ENCODE peak calls at places on chromosomes 5 and 9, in four cellular contexts. One of them, this sample, is unnamed.

GRCh38 chr5:5141625-5142527 is 1.7 kb downstream of the ADAMTS16 start:
- DNase-seq in HCT116: peak
- DNase-seq in brain microvascular endothelial cell: peak
- DNase-seq in mammary epithelial cell: peak
- DNase-seq in this sample: peak

GRCh38 chr5:135831439-135832262 is 2.8 kb upstream of the SLC25A48 start:
- DNase-seq in brain microvascular endothelial cell: no peak
- DNase-seq in mammary epithelial cell: no peak
- DNase-seq in HCT116: no peak
- DNase-seq in this sample: no peak

GRCh38 chr9:127189628-127190027 is 67.2 kb upstream of the ANGPTL2 start:
- DNase-seq in mammary epithelial cell: no peak
- DNase-seq in brain microvascular endothelial cell: no peak
- DNase-seq in HCT116: no peak
- DNase-seq in this sample: no peak

GRCh38 chr5:172380992-172381643 is 73.2 kb downstream of the SH3PXD2B start:
- DNase-seq in mammary epithelial cell: no peak
- DNase-seq in brain microvascular endothelial cell: no peak
- DNase-seq in HCT116: no peak
- DNase-seq in this sample: peak

GRCh38 chr5:82147860-82148573 is 130.1 kb downstream of the RPS23 start:
- DNase-seq in brain microvascular endothelial cell: peak
- DNase-seq in HCT116: no peak
- DNase-seq in mammary epithelial cell: peak
- DNase-seq in this sample: no peak

GRCh38 chr5:171738501-171738900 is 47.1 kb upstream of the SMIM23 start:
- DNase-seq in mammary epithelial cell: no peak
- DNase-seq in brain microvascular endothelial cell: no peak
- DNase-seq in HCT116: no peak
- DNase-seq in this sample: no peak

GRCh38 chr5:115838885-115839518 is 2.4 kb downstream of the ATG12 start:
- DNase-seq in brain microvascular endothelial cell: no peak
- DNase-seq in mammary epithelial cell: peak
- DNase-seq in HCT116: no peak
- DNase-seq in this sample: no peak

GRCh38 chr9:14560194-14560593 is 133.0 kb downstream of the ZDHHC21 start:
- DNase-seq in HCT116: no peak
- DNase-seq in brain microvascular endothelial cell: no peak
- DNase-seq in mammary epithelial cell: no peak
- DNase-seq in this sample: no peak

GRCh38 chr5:36897616-36898015 is 21.0 kb downstream of the NIPBL start:
- DNase-seq in mammary epithelial cell: no peak
- DNase-seq in brain microvascular endothelial cell: no peak
- DNase-seq in HCT116: no peak
- DNase-seq in this sample: no peak

GRCh38 chr5:120152472-120152871 is 311.6 kb upstream of the PRR16 start:
- DNase-seq in HCT116: no peak
- DNase-seq in brain microvascular endothelial cell: peak
- DNase-seq in mammary epithelial cell: peak
- DNase-seq in this sample: peak

GRCh38 chr5:58462154-58462553 is 2.3 kb upstream of the PLK2 start:
- DNase-seq in brain microvascular endothelial cell: no peak
- DNase-seq in mammary epithelial cell: peak
- DNase-seq in HCT116: peak
- DNase-seq in this sample: no peak

GRCh38 chr5:173714551-173715428 is 98.3 kb upstream of the BOD1 start:
- DNase-seq in HCT116: no peak
- DNase-seq in brain microvascular endothelial cell: peak
- DNase-seq in mammary epithelial cell: peak
- DNase-seq in this sample: peak

GRCh38 chr5:88708682-88709398 is 174.1 kb downstream of the MEF2C start:
- DNase-seq in mammary epithelial cell: no peak
- DNase-seq in HCT116: no peak
- DNase-seq in brain microvascular endothelial cell: no peak
- DNase-seq in this sample: no peak

GRCh38 chr9:98317134-98317857 is 61.8 kb upstream of the TBC1D2 start:
- DNase-seq in brain microvascular endothelial cell: peak
- DNase-seq in mammary epithelial cell: no peak
- DNase-seq in HCT116: no peak
- DNase-seq in this sample: no peak

GRCh38 chr5:175379867-175380266 is 64.1 kb downstream of the DRD1 start:
- DNase-seq in mammary epithelial cell: no peak
- DNase-seq in HCT116: no peak
- DNase-seq in brain microvascular endothelial cell: no peak
- DNase-seq in this sample: no peak

GRCh38 chr9:126986506-126986951 is 71.9 kb downstream of the RALGPS1 start:
- DNase-seq in mammary epithelial cell: peak
- DNase-seq in HCT116: peak
- DNase-seq in brain microvascular endothelial cell: no peak
- DNase-seq in this sample: no peak

GRCh38 chr5:40841068-40841805 is at the start of gene CARD6:
- DNase-seq in brain microvascular endothelial cell: no peak
- DNase-seq in HCT116: no peak
- DNase-seq in mammary epithelial cell: no peak
- DNase-seq in this sample: no peak

GRCh38 chr9:86946712-86947145 is 577 bp downstream of the GAS1 start:
- DNase-seq in mammary epithelial cell: no peak
- DNase-seq in HCT116: no peak
- DNase-seq in brain microvascular endothelial cell: peak
- DNase-seq in this sample: no peak

GRCh38 chr9:128782669-128783068 is 4.4 kb upstream of the TBC1D13 start:
- DNase-seq in mammary epithelial cell: no peak
- DNase-seq in brain microvascular endothelial cell: no peak
- DNase-seq in HCT116: no peak
- DNase-seq in this sample: no peak

GRCh38 chr9:70415476-70415875 is 1.0 kb upstream of the KLF9 start:
- DNase-seq in HCT116: no peak
- DNase-seq in mammary epithelial cell: no peak
- DNase-seq in brain microvascular endothelial cell: no peak
- DNase-seq in this sample: no peak

GRCh38 chr5:98513378-98513777 is 260.1 kb upstream of the RGMB start:
- DNase-seq in HCT116: no peak
- DNase-seq in mammary epithelial cell: no peak
- DNase-seq in brain microvascular endothelial cell: no peak
- DNase-seq in this sample: no peak

GRCh38 chr5:76990899-76991475 is 38.1 kb downstream of the CRHBP start:
- DNase-seq in mammary epithelial cell: no peak
- DNase-seq in HCT116: no peak
- DNase-seq in brain microvascular endothelial cell: peak
- DNase-seq in this sample: no peak

GRCh38 chr9:34408173-34408572 is 31.5 kb upstream of the MYORG start:
- DNase-seq in mammary epithelial cell: no peak
- DNase-seq in brain microvascular endothelial cell: no peak
- DNase-seq in HCT116: no peak
- DNase-seq in this sample: no peak

GRCh38 chr5:95959964-95960801 is 1.5 kb downstream of the ELL2 start:
- DNase-seq in HCT116: no peak
- DNase-seq in mammary epithelial cell: peak
- DNase-seq in brain microvascular endothelial cell: peak
- DNase-seq in this sample: no peak

GRCh38 chr5:115815693-115816225 is 700 bp downstream of the CDO1 start:
- DNase-seq in brain microvascular endothelial cell: no peak
- DNase-seq in HCT116: no peak
- DNase-seq in mammary epithelial cell: no peak
- DNase-seq in this sample: no peak

GRCh38 chr9:79695531-79696218 is 123.9 kb downstream of the TLE4 start:
- DNase-seq in brain microvascular endothelial cell: no peak
- DNase-seq in HCT116: no peak
- DNase-seq in mammary epithelial cell: no peak
- DNase-seq in this sample: no peak

GRCh38 chr5:160175438-160176218 is 53.7 kb upstream of the FABP6 start:
- DNase-seq in brain microvascular endothelial cell: no peak
- DNase-seq in mammary epithelial cell: no peak
- DNase-seq in HCT116: no peak
- DNase-seq in this sample: no peak

GRCh38 chr5:59722875-59723274 is 170.7 kb downstream of the PDE4D start:
- DNase-seq in mammary epithelial cell: peak
- DNase-seq in HCT116: no peak
- DNase-seq in brain microvascular endothelial cell: no peak
- DNase-seq in this sample: no peak

GRCh38 chr9:126955806-126956205 is 41.2 kb downstream of the RALGPS1 start:
- DNase-seq in mammary epithelial cell: no peak
- DNase-seq in HCT116: no peak
- DNase-seq in brain microvascular endothelial cell: no peak
- DNase-seq in this sample: no peak

GRCh38 chr9:129712595-129713524 is 40.0 kb downstream of the PTGES start:
- DNase-seq in brain microvascular endothelial cell: peak
- DNase-seq in mammary epithelial cell: no peak
- DNase-seq in HCT116: no peak
- DNase-seq in this sample: no peak

GRCh38 chr5:42057254-42057690 is 132.2 kb downstream of the FBXO4 start:
- DNase-seq in HCT116: peak
- DNase-seq in mammary epithelial cell: peak
- DNase-seq in brain microvascular endothelial cell: peak
- DNase-seq in this sample: peak

GRCh38 chr5:134411546-134412266 is at the start of gene CDKN2AIPNL:
- DNase-seq in mammary epithelial cell: peak
- DNase-seq in HCT116: peak
- DNase-seq in brain microvascular endothelial cell: peak
- DNase-seq in this sample: peak

GRCh38 chr5:134413046-134413445 is 1.4 kb upstream of the CDKN2AIPNL start:
- DNase-seq in HCT116: no peak
- DNase-seq in mammary epithelial cell: no peak
- DNase-seq in brain microvascular endothelial cell: no peak
- DNase-seq in this sample: no peak

GRCh38 chr5:134411228-134411545 is 494 bp downstream of the CDKN2AIPNL start:
- DNase-seq in HCT116: no peak
- DNase-seq in brain microvascular endothelial cell: no peak
- DNase-seq in mammary epithelial cell: no peak
- DNase-seq in this sample: no peak

GRCh38 chr5:134409321-134409720 is 2.4 kb downstream of the CDKN2AIPNL start:
- DNase-seq in mammary epithelial cell: peak
- DNase-seq in HCT116: no peak
- DNase-seq in brain microvascular endothelial cell: no peak
- DNase-seq in this sample: no peak

GRCh38 chr5:134410822-134411221 is 859 bp downstream of the CDKN2AIPNL start:
- DNase-seq in HCT116: no peak
- DNase-seq in mammary epithelial cell: no peak
- DNase-seq in brain microvascular endothelial cell: no peak
- DNase-seq in this sample: no peak
- H3K4me3 ChIP-seq in HCT116: peak
- H3K4me3 ChIP-seq in mammary epithelial cell: peak
- H3K4me3 ChIP-seq in brain microvascular endothelial cell: peak
- H3K4me3 ChIP-seq in this sample: peak

GRCh38 chr5:151684690-151685361 is 1.9 kb downstream of the SPARC start:
- DNase-seq in brain microvascular endothelial cell: peak
- DNase-seq in mammary epithelial cell: peak
- DNase-seq in HCT116: no peak
- DNase-seq in this sample: peak
- H3K4me3 ChIP-seq in brain microvascular endothelial cell: peak
- H3K4me3 ChIP-seq in mammary epithelial cell: peak
- H3K4me3 ChIP-seq in HCT116: no peak
- H3K4me3 ChIP-seq in this sample: peak

DNA sequence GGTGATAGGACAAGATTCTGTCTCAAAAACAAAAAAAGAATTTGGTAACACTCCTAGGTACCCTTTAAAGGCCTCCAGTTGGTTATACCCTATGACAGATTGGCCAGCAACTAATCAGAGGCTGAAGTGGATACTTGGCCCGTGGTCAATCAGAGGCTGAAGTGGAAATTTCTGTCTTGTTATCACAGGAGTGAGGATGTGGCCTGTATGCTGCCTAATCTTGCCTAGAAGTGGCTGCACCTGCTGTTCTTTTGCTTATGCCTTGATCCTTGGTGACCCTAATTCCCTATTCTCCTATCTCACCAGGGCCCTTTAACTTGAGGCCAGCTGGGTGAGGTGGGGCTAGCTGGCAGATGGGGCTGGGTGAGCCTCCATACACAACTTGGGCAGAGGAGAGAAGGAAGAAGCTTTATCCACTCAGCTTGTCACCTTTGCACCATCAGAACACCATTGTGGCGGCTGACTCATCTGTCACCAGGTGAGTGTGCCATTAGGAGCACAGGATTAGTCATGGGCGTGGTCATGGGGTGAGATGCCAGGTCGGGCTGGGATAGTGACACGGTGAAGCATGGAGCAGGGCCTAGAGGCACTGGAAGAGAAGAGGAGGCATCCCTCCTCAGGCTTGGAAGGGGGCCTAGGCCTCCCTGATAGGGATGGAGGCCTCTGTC is 41.5 kb downstream of the SAR1B start:
- DNase-seq in HCT116: peak
- DNase-seq in brain microvascular endothelial cell: no peak
- DNase-seq in mammary epithelial cell: peak
- DNase-seq in this sample: no peak
- H3K4me3 ChIP-seq in HCT116: no peak
- H3K4me3 ChIP-seq in brain microvascular endothelial cell: no peak
- H3K4me3 ChIP-seq in mammary epithelial cell: no peak
- H3K4me3 ChIP-seq in this sample: no peak

GRCh38 chr5:180623411-180623834 is 26.0 kb downstream of the FLT4 start:
- DNase-seq in HCT116: no peak
- DNase-seq in mammary epithelial cell: no peak
- DNase-seq in brain microvascular endothelial cell: no peak
- DNase-seq in this sample: no peak

GRCh38 chr5:180624630-180625029 is 24.8 kb downstream of the FLT4 start:
- DNase-seq in HCT116: no peak
- DNase-seq in brain microvascular endothelial cell: no peak
- DNase-seq in mammary epithelial cell: no peak
- DNase-seq in this sample: no peak

GRCh38 chr5:180621311-180621710 is 28.1 kb downstream of the FLT4 start:
- DNase-seq in brain microvascular endothelial cell: no peak
- DNase-seq in mammary epithelial cell: no peak
- DNase-seq in HCT116: no peak
- DNase-seq in this sample: no peak

GRCh38 chr5:180623844-180624243 is 25.6 kb downstream of the FLT4 start:
- DNase-seq in mammary epithelial cell: no peak
- DNase-seq in brain microvascular endothelial cell: no peak
- DNase-seq in HCT116: no peak
- DNase-seq in this sample: no peak

DNA sequence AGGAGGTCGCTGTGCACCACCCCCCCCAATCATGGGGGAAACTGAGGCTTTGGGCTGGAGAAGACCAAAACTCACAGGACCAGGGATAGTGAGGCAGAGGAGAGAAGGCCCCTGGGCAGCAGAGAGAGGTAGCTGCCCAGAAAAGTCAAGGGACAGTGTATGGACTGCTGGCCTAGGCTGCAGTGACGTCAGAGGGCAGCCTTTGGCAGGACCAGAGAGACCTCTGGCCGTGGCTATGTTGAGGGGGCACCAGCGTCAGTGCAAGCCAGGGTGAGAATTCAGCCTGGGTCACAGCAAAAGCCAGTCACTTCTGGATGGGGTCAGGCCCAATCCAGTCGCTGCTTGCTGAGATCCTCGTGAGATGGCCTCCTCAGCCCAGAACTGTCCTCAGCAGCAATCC is 26.5 kb downstream of the FLT4 start:
- DNase-seq in brain microvascular endothelial cell: no peak
- DNase-seq in HCT116: no peak
- DNase-seq in mammary epithelial cell: no peak
- DNase-seq in this sample: no peak
- H3K4me3 ChIP-seq in brain microvascular endothelial cell: no peak
- H3K4me3 ChIP-seq in HCT116: no peak
- H3K4me3 ChIP-seq in mammary epithelial cell: no peak
- H3K4me3 ChIP-seq in this sample: no peak

This sample was measured in astrocyte of the cerebellum.